ENCODE peak calls at places on chromosomes 11 and 22, in nine cellular contexts. K, W, N, M, C, T, G, B and S are unnamed samples.

GRCh38 chr11:45906096-45906682 is 882 bp downstream of the FREY1 start:
- ATAC-seq in T (peak), W (peak), N (no peak), K (no peak), G (no peak), M (peak), B (peak), C (no peak), S (no peak)

GRCh38 chr11:95266751-95267374 is 35.9 kb upstream of the SESN3 start:
- ATAC-seq in W (no peak), N (no peak), B (no peak), G (peak), T (peak), C (peak), K (no peak), M (no peak), S (peak)

GRCh38 chr11:120908521-120909181 is 115.3 kb upstream of the TBCEL start:
- ATAC-seq in T (no peak), K (no peak), M (no peak), N (no peak), B (peak), W (no peak), C (no peak), G (peak), S (peak)

GRCh38 chr11:102120006-102120405 is 9.8 kb downstream of the YAP1 start:
- ATAC-seq in C (no peak), T (no peak), K (no peak), M (no peak), W (peak), G (no peak), N (peak), B (no peak), S (no peak)

GRCh38 chr11:66243816-66244215 is 24.6 kb upstream of the RAB1B start:
- ATAC-seq in G (no peak), M (no peak), K (no peak), B (no peak), C (no peak), T (no peak), N (no peak), W (no peak), S (no peak)

GRCh38 chr11:64027619-64028397 is 7.9 kb upstream of the FLRT1 start:
- ATAC-seq in N (peak), T (no peak), G (no peak), B (peak), M (peak), C (no peak), K (no peak), W (no peak), S (no peak)

GRCh38 chr11:14308114-14308896 is 50.7 kb downstream of the RRAS2 start:
- ATAC-seq in G (no peak), B (peak), W (peak), T (peak), M (peak), K (peak), C (no peak), N (peak), S (no peak)

GRCh38 chr22:19848298-19849224 is 6.1 kb downstream of the GNB1L start:
- ATAC-seq in N (peak), W (peak), C (peak), B (no peak), K (no peak), G (no peak), M (peak), T (peak), S (no peak)

GRCh38 chr11:15897211-15897960 is 459.0 kb downstream of the SOX6 start:
- ATAC-seq in K (peak), C (no peak), W (peak), N (no peak), M (no peak), T (no peak), B (no peak), G (no peak), S (peak)

GRCh38 chr22:46026907-46027218 is 49.9 kb upstream of the WNT7B start:
- ATAC-seq in W (no peak), G (no peak), K (no peak), C (no peak), T (peak), B (no peak), N (no peak), M (no peak), S (no peak)

GRCh38 chr22:46028069-46028991 is 51.4 kb upstream of the WNT7B start:
- ATAC-seq in B (no peak), W (no peak), M (no peak), C (no peak), N (no peak), K (no peak), T (no peak), G (no peak), S (no peak)

GRCh38 chr22:46029036-46029435 is 52.1 kb upstream of the WNT7B start:
- ATAC-seq in G (no peak), B (no peak), C (no peak), K (no peak), W (no peak), T (no peak), M (no peak), N (no peak), S (no peak)

GRCh38 chr22:46025973-46026906 is 49.3 kb upstream of the WNT7B start:
- ATAC-seq in M (no peak), W (no peak), B (no peak), G (no peak), T (no peak), N (no peak), C (no peak), K (no peak), S (no peak)

DNA sequence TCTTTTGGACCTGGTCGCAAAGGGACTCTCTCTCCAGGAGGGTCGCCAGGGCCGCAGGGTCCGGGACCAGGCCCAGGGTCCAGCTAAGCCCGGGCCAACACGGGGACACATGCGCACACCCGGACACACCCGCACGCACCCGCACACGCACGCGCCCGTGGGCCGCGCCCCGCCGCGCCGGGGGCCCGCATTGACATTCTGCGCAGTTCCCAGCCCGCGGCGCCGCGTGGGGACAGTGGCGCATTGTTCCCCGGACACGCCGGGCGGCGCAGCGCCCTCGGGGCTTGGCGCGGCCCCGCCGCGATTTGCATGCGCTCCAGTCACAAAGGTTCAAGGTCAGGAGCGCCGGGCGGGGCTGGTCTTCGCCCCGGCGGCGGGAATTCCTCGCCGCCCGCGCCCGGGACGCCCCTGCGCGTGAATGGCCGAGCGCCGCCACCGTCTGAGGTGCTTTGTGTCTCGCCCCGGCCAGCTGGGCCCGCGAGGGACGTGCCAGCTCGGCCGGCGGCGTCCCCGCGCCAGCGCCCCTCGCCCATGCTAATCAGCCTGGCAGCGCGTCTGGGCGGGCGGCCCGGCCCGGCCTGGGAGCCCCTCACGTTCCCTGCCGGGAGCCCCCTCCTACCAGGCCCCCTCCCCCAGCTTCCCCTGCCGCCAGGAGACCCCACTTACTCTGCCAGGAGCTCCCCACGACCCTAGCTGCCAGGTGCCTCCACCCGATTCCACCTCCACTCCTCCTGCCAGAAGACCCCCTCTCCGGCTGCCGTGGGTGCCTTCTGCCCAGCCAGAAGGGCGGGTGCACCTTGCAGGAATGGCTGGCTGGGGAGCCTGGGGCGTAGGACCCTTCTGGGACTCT is 50.5 kb upstream of the WNT7B start:
- ATAC-seq in N (no peak), B (no peak), G (peak), T (peak), W (no peak), C (peak), K (peak), M (peak), S (peak)
- TF ChIP-seq POLR2A in N (no peak), B (no peak), G (peak), T (peak), W (no peak), C (no peak), K (no peak), M (no peak), S (peak)

DNA sequence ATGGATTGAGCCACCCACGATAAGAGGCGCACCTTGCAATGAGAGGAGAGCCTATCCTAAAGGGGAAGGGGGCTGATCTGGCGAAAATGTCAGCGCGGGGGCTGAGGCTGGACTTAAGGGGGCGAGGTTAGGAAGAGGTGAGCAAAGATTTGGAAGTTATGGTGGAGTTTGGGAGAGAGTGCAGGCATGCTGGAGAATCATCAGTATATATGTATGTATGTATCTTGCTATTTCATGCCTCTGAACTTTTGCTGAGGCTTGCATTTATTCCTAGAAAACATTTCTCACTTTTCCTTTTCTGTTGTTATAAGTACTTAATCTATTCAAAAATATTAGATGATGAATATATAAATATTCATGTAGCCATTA is 17.2 kb upstream of the THRSP start:
- ATAC-seq in G (no peak), T (no peak), W (peak), M (peak), C (no peak), B (peak), N (peak), K (peak), S (no peak)
- H3K4me3 ChIP-seq in G (peak), T (no peak), W (no peak), M (no peak), C (no peak), B (peak), N (no peak), K (no peak), S (no peak)

GRCh38 chr22:32518351-32518750 is 43.7 kb downstream of the FBXO7 start:
- ATAC-seq in G (no peak), B (no peak), M (no peak), N (no peak), T (no peak), K (no peak), W (no peak), C (no peak), S (no peak)

GRCh38 chr22:32517488-32517887 is 42.9 kb downstream of the FBXO7 start:
- ATAC-seq in W (no peak), T (no peak), K (no peak), B (no peak), C (no peak), G (no peak), N (no peak), M (no peak), S (no peak)

GRCh38 chr22:32517921-32518320 is 43.3 kb downstream of the FBXO7 start:
- ATAC-seq in W (no peak), G (peak), N (no peak), K (no peak), M (no peak), C (no peak), T (no peak), B (no peak), S (no peak)

GRCh38 chr22:32520612-32521011 is 46.0 kb downstream of the FBXO7 start:
- ATAC-seq in T (no peak), M (no peak), B (no peak), N (no peak), G (no peak), K (no peak), W (no peak), C (no peak), S (no peak)

DNA sequence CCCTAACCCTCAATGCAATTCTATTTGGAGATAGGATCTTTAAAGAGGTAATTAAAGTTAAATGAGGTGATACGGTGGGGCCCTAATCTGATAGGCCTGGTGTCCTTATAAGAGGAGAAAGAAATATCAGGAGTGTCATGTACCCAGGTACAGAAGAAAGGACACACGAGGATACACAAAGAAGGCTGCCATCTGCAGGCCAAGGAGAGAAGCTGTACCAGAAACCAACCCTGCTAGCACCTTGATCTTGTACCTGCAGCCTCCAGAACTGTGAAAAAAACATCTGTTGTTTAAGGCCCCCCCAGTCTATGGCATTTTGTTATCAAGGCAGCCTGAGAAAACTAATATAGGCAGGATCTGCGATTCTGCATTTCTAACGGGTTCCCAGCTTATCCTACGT is 44.2 kb downstream of the FBXO7 start:
- ATAC-seq in M (peak), C (no peak), N (no peak), W (peak), K (no peak), B (no peak), T (no peak), G (no peak), S (no peak)
- TF ChIP-seq CTCF in M (peak), C (no peak), N (peak), W (peak), K (no peak), B (peak), T (no peak), G (no peak), S (no peak)

GRCh38 chr11:124875943-124876817 is 10.9 kb downstream of the ROBO3 start:
- ATAC-seq in G (peak), C (peak), B (peak), T (peak), M (peak), W (peak), K (peak), N (peak), S (peak)
- TF ChIP-seq POLR2A in G (no peak), C (peak), B (peak), T (peak), M (peak), W (peak), K (peak), N (peak), S (peak)